ENCODE peak calls at places on chromosomes 16 and 17, in four cellular contexts. T, X, V and G are unnamed samples.

GRCh38 chr17:57902800-57903759 is 52.1 kb downstream of the CUEDC1 start:
- DNase-seq in T (no peak), X (peak; percentile 92), V (peak; percentile 99), G (no peak)

GRCh38 chr16:30745082-30745481 is 3.1 kb upstream of the PHKG2 start:
- DNase-seq in T (no peak), X (no peak), V (no peak), G (no peak)

GRCh38 chr17:41013606-41014005 is 4.7 kb upstream of the KRTAP3-1 start:
- DNase-seq in T (peak; percentile 31), X (no peak), V (no peak), G (no peak)

GRCh38 chr16:87661561-87661960 is 59.3 kb downstream of the JPH3 start:
- DNase-seq in T (peak; percentile 76), X (no peak), V (no peak), G (peak; percentile 85)

GRCh38 chr16:15613676-15614075 is 29.3 kb downstream of the MARF1 start:
- DNase-seq in T (peak; percentile 83), X (peak; percentile 61), V (peak; percentile 91), G (peak; percentile 32)

GRCh38 chr16:81879625-81880024 is 100.5 kb downstream of the PLCG2 start:
- DNase-seq in T (peak; percentile 19), X (no peak), V (no peak), G (peak; percentile 48)

GRCh38 chr17:8965394-8966168 is at the start of gene PIK3R5:
- DNase-seq in T (peak; percentile 87), X (no peak), V (no peak), G (peak; percentile 94)

GRCh38 chr17:57035971-57036481 is 49.0 kb upstream of the AKAP1 start:
- DNase-seq in T (no peak), X (no peak), V (peak; percentile 74), G (no peak)

GRCh38 chr17:61466246-61466645 is 14.0 kb downstream of the TBX4 start:
- DNase-seq in T (no peak), X (no peak), V (no peak), G (no peak)

GRCh38 chr17:50173335-50173941 is 7.6 kb downstream of the SGCA start:
- DNase-seq in T (peak; percentile 90), X (no peak), V (peak; percentile 54), G (peak; percentile 34)

GRCh38 chr17:945672-946071 is 33.9 kb downstream of the NXN start:
- DNase-seq in T (peak; percentile 79), X (no peak), V (no peak), G (no peak)

GRCh38 chr17:29867643-29868181 is 62.3 kb downstream of the SSH2 start:
- DNase-seq in T (no peak), X (no peak), V (no peak), G (peak; percentile 39)

GRCh38 chr16:56191807-56192643 is 736 bp downstream of the GNAO1 start:
- DNase-seq in T (peak; percentile 19), X (no peak), V (no peak), G (peak; percentile 32)

GRCh38 chr16:73020409-73020884 is 27.5 kb downstream of the ZFHX3 start:
- DNase-seq in T (no peak), X (peak; percentile 72), V (peak; percentile 92), G (no peak)

GRCh38 chr17:74145756-74146155 is 57.7 kb upstream of the RPL38 start:
- DNase-seq in T (no peak), X (no peak), V (no peak), G (no peak)

GRCh38 chr17:4004517-4005295 is 40.5 kb upstream of the ATP2A3 start:
- DNase-seq in T (peak; percentile 82), X (peak; percentile 6), V (no peak), G (peak; percentile 83)

GRCh38 chr17:58303981-58304734 is 23.4 kb upstream of the MPO start:
- DNase-seq in T (peak; percentile 79), X (peak; percentile 62), V (no peak), G (peak; percentile 82)

GRCh38 chr17:57957886-57958285 is 2.7 kb upstream of the CUEDC1 start:
- DNase-seq in T (no peak), X (no peak), V (no peak), G (no peak)

GRCh38 chr17:61735807-61736206 is 127.5 kb downstream of the BRIP1 start:
- DNase-seq in T (no peak), X (no peak), V (no peak), G (no peak)

GRCh38 chr17:46053911-46054534 is 55.0 kb downstream of the STH start:
- DNase-seq in T (no peak), X (no peak), V (no peak), G (no peak)

GRCh38 chr17:7419833-7420610 is at the start of gene SPEM1:
- DNase-seq in T (peak; percentile 58), X (no peak), V (no peak), G (peak; percentile 58)

GRCh38 chr17:7418472-7419152 is 1.5 kb upstream of the SPEM1 start:
- DNase-seq in T (no peak), X (no peak), V (no peak), G (no peak)

GRCh38 chr17:7417056-7417655 is 3.0 kb upstream of the SPEM1 start:
- DNase-seq in T (no peak), X (no peak), V (no peak), G (no peak)

GRCh38 chr17:7425316-7425715 is at the start of gene SPEM2:
- DNase-seq in T (no peak), X (no peak), V (no peak), G (no peak)

GRCh38 chr17:7421186-7421585 is 1.1 kb downstream of the SPEM1 start:
- DNase-seq in T (no peak), X (no peak), V (no peak), G (no peak)
- H3K79me2 ChIP-seq in T (no peaks in the 10 kb centered on the region), X (no peaks in the 10 kb centered on the region), V (no peaks in the 10 kb centered on the region), G (no peaks in the 10 kb centered on the region)

DNA sequence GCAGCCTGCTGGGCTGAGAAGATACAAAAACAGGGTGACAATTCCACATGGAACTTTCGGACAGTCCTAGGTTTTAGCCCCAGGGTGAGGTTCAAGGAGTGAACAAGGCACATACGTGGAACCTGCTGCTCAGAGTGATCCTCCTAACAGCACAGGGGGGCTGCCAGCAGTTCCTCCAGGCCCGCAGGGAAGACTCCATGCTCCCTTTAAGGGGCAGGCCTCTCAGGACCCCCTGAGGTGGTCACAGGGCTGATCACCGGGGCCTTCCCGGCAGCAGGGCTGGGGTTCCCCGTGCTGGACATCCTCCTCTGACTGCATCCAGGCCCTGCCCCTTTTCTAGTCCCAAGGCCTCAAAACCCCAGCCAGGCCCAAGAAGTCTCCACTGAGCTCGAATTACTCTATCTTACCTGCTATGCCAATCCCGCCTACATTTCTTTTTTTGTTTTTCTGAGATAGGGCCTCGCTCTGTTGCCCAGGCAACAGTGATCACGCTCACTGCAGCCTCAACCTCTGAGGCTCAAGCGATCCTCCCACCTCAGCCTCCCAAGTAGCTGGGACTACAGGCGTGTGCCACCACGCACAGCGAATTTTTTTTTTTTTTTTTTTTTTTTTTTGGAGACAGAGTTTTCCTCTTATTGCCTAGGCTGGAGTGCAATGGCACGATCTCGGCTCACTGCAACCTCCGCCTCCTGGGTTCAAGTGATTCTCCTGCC is 10.4 kb downstream of the CANT1 start:
- DNase-seq in T (no peak), X (no peak), V (no peak), G (no peak)
- H3K79me2 ChIP-seq in T (peaks cover 4% of the 10 kb centered on the region), X (peaks cover 80% of the 10 kb centered on the region), V (peaks cover 83% of the 10 kb centered on the region), G (peaks cover 8% of the 10 kb centered on the region)

GRCh38 chr16:17346441-17346773 is 124.4 kb downstream of the XYLT1 start:
- DNase-seq in T (no peak), X (no peak), V (no peak), G (no peak)
- H3K79me2 ChIP-seq in T (no peaks in the 10 kb centered on the region), X (no peaks in the 10 kb centered on the region), V (no peaks in the 10 kb centered on the region), G (no peaks in the 10 kb centered on the region)

GRCh38 chr17:82238562-82239201 is 9.8 kb downstream of the SLC16A3 start:
- DNase-seq in T (no peak), X (no peak), V (no peak), G (no peak)
- H3K79me2 ChIP-seq in T (peaks cover 6% of the 10 kb centered on the region), X (peaks cover 66% of the 10 kb centered on the region), V (peaks cover 21% of the 10 kb centered on the region), G (peaks cover 6% of the 10 kb centered on the region)

DNA sequence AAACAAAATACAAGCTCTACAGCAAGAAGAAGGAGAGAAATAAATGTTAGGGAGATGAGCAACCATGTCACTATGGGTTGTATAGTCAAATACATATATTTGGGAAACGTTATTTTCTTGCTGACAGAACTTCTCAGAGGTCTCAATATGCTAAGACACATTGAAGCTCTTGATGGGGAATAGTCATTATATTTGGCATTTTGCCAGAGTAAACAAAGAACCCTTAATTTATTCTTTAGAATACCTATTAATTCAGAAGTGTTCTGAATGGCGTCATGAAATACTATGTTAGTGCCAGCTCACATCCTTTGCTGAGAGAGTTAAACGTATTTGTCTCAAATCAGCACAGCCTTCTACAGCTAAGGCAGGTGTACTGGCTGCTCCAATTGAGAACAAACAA is 458.9 kb downstream of the CDH13 start:
- DNase-seq in T (no peak), X (no peak), V (no peak), G (no peak)
- H3K79me2 ChIP-seq in T (no peaks in the 10 kb centered on the region), X (no peaks in the 10 kb centered on the region), V (no peaks in the 10 kb centered on the region), G (no peaks in the 10 kb centered on the region)

DNA sequence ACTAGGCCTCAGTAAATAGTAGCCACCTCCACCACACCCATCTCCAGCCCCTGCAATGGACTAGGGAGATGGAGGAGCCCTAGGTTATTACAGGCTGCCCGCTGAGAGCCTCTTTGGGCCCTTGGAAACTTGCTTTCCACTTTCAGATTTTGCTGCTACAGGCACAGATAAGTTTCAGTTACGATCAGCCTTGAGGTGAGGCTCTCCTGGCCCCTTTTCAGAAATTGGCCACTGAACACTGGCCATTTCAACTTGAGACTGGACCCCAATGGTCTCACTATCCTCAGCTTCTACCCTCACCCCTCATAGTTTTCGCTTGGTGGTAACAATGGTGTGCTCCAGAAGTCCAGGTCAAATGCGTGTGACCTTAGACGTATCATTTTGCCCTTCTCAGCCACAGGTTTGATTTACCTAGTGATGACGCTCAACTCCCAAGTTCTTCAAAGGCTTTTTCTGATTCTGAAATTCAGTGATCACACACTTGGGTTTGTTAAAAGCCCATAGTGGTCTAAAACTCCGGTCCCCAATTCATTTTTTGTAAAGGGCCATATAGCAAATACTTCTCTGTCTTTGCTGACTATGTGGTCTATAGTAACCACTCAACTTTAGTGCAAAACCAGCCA is 1.0 kb downstream of the PMM2 start:
- DNase-seq in T (no peak), X (no peak), V (no peak), G (no peak)
- H3K79me2 ChIP-seq in T (peaks cover 47% of the 10 kb centered on the region), X (peaks cover 86% of the 10 kb centered on the region), V (peaks cover 81% of the 10 kb centered on the region), G (peaks cover 73% of the 10 kb centered on the region)

GRCh38 chr17:80854220-80854619 is 137.4 kb upstream of the CHMP6 start:
- DNase-seq in T (no peak), X (no peak), V (no peak), G (no peak)

GRCh38 chr17:80850817-80851216 is 140.8 kb upstream of the CHMP6 start:
- DNase-seq in T (no peak), X (no peak), V (no peak), G (no peak)

GRCh38 chr17:80851277-80851925 is 140.2 kb upstream of the CHMP6 start:
- DNase-seq in T (no peak), X (no peak), V (no peak), G (no peak)

GRCh38 chr17:80853076-80853475 is 138.6 kb upstream of the CHMP6 start:
- DNase-seq in T (no peak), X (no peak), V (no peak), G (no peak)

DNA sequence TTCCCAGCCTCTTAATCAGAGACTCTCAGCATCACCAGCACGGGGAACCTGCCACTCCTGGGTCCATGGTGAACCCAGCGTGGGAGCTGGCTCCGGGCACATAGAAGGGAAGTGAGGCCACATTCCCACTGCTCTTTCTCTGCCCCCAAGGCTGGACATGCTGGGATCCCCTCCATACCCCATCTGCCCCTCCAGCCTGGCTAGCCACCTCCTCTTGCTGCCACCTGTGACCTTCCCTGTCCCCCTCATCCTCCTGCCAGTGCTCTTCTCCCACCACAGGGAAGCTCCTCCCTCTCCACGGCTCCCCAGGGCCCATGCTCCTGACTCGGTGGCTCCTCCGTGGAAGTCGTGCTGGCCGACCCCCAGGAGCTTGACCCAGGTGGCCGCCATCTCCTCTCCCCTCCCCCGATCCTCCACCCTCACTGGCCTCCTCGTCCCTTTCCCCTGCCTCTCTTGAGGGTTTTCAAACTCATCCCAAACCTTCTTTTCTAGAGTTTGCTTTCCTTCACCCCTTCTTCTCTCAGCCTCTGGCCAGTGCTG is 139.1 kb upstream of the CHMP6 start:
- DNase-seq in T (no peak), X (no peak), V (no peak), G (no peak)
- H3K79me2 ChIP-seq in T (no peaks in the 10 kb centered on the region), X (no peaks in the 10 kb centered on the region), V (no peaks in the 10 kb centered on the region), G (no peaks in the 10 kb centered on the region)